ENCODE peak calls at places on chromosome 21, in ten cellular contexts. Q is GM04504; T is activated naive CD4-positive, alpha-beta T cell treated with anti-CD3 and anti-CD28 coated beads, Interleukin-2, amount 50 U/mL, for 16 hours; L is sciatic nerve; C is mesenchymal stem cell; E is stimulated activated CD4-positive, alpha-beta T cell treated with anti-CD3 and anti-CD28 coated beads, Interleukin-4, amount 100 ng/mL, for 1 hour; Y is WTC11; B is retina; X is pons; S is ovary. N is an unnamed sample.

GRCh38 chr21:39159342-39160063 is 23.7 kb downstream of the PSMG1 start:
- DNase-seq in Q (no peak), T (no peak), L (no peak), C (peak), E (no peak), Y (no peak), B (no peak), X (no peak), S (no peak), N (no peak)

GRCh38 chr21:34877485-34878128 is 171.5 kb downstream of the RUNX1 start:
- DNase-seq in Q (no peak), T (no peak), L (no peak), C (no peak), E (no peak), Y (no peak), B (no peak), X (no peak), S (no peak), N (no peak)

GRCh38 chr21:42563261-42564045 is 49.8 kb downstream of the SLC37A1 start:
- DNase-seq in Q (no peak), T (no peak), L (peak), C (no peak), E (no peak), Y (peak), B (no peak), X (no peak), S (peak), N (no peak)

GRCh38 chr21:46424062-46424591 is 34.6 kb upstream of the DIP2A start:
- DNase-seq in Q (no peak), T (no peak), L (no peak), C (no peak), E (no peak), Y (no peak), B (peak), X (no peak), S (no peak), N (no peak)

GRCh38 chr21:33655591-33656221 is 13.4 kb downstream of the ITSN1 start:
- DNase-seq in Q (no peak), T (no peak), L (no peak), C (peak), E (no peak), Y (no peak), B (no peak), X (no peak), S (no peak), N (no peak)

GRCh38 chr21:45087022-45087823 is 12.8 kb downstream of the ADARB1 start:
- DNase-seq in Q (no peak), T (no peak), L (no peak), C (no peak), E (no peak), Y (no peak), B (no peak), X (no peak), S (no peak), N (no peak)

GRCh38 chr21:33981341-33982101 is 65.9 kb upstream of the ATP5PO start:
- DNase-seq in Q (no peak), T (no peak), L (no peak), C (no peak), E (no peak), Y (no peak), B (no peak), X (no peak), S (no peak), N (no peak)

GRCh38 chr21:15552914-15553491 is 176.8 kb upstream of the USP25 start:
- DNase-seq in Q (peak), T (no peak), L (no peak), C (peak), E (no peak), Y (no peak), B (no peak), X (peak), S (no peak), N (no peak)

GRCh38 chr21:26842976-26843911 is 2.0 kb downstream of the ADAMTS1 start:
- DNase-seq in Q (peak), T (no peak), L (peak), C (peak), E (no peak), Y (peak), B (peak), X (peak), S (peak), N (peak)

GRCh38 chr21:42475526-42476492 is 20.2 kb downstream of the RSPH1 start:
- DNase-seq in Q (no peak), T (no peak), L (peak), C (no peak), E (no peak), Y (no peak), B (no peak), X (no peak), S (no peak), N (no peak)

GRCh38 chr21:36422279-36423098 is 37.3 kb downstream of the CHAF1B start:
- DNase-seq in Q (peak), T (no peak), L (peak), C (peak), E (no peak), Y (peak), B (peak), X (no peak), S (peak), N (no peak)

N was measured in globus pallidus.